ENCODE peak calls at places on chromosomes 5 and 9, in seven cellular contexts. W is aorta, I is ELR, S is caudate nucleus, O is GM13976, Y is epithelial cell of proximal tubule, L is CD14-positive monocyte. P is an unnamed sample.

GRCh38 chr5:75286211-75286773 is 49.6 kb upstream of the ANKRD31 start:
- DNase-seq in W (no peak), I (no peak), S (no peak), O (no peak), Y (no peak), L (no peak), P (no peak)

GRCh38 chr5:95812100-95812472 is 10.4 kb downstream of the GLRX start:
- DNase-seq in W (peak; percentile 59), I (no peak), S (no peak), O (no peak), Y (no peak), L (no peak), P (no peak)

GRCh38 chr5:33734541-33734940 is 157.2 kb downstream of the ADAMTS12 start:
- DNase-seq in W (no peak), I (peak; percentile 54), S (no peak), O (no peak), Y (no peak), L (no peak), P (no peak)

GRCh38 chr5:39195198-39195826 is 24.1 kb downstream of the FYB1 start:
- DNase-seq in W (no peak), I (peak; percentile 38), S (no peak), O (no peak), Y (no peak), L (no peak), P (no peak)

GRCh38 chr9:137397675-137398423 is 25.1 kb downstream of the EXD3 start:
- DNase-seq in W (no peak), I (no peak), S (no peak), O (no peak), Y (no peak), L (no peak), P (no peak)

GRCh38 chr9:131657890-131658752 is 81.8 kb downstream of the RAPGEF1 start:
- DNase-seq in W (no peak), I (peak; percentile 95), S (no peak), O (no peak), Y (peak; percentile 70), L (peak; percentile 88), P (peak; percentile 18)

GRCh38 chr9:80004687-80005086 is 432.9 kb downstream of the TLE4 start:
- DNase-seq in W (no peak), I (no peak), S (no peak), O (no peak), Y (no peak), L (no peak), P (no peak)

GRCh38 chr9:15246688-15247087 is 60.3 kb downstream of the TTC39B start:
- DNase-seq in W (no peak), I (peak; percentile 41), S (no peak), O (no peak), Y (peak; percentile 36), L (no peak), P (peak; percentile 41)

GRCh38 chr9:90307177-90307833 is 335.3 kb downstream of the DIRAS2 start:
- DNase-seq in W (no peak), I (no peak), S (no peak), O (no peak), Y (no peak), L (no peak), P (no peak)